ENCODE peak calls at places on chromosomes 16 and 17, in five cellular contexts. W, J, U, O and G are unnamed samples. For H3K27me3, the result is how much of the 10 kb centered on the place peaks cover.

GRCh38 chr16:16982614-16983013 is 488.1 kb downstream of the XYLT1 start:
- DNase-seq in W (no peak), O (no peak), U (no peak), J (no peak), G (no peak)

GRCh38 chr17:63967953-63968352 is 4.8 kb downstream of the SCN4A start:
- DNase-seq in J (no peak), O (no peak), U (no peak), W (no peak), G (no peak)

GRCh38 chr17:9021158-9021984 is at the start of gene NTN1:
- DNase-seq in W (peak), U (no peak), J (peak), O (peak), G (no peak)

GRCh38 chr17:80742091-80742490 is 197.5 kb downstream of the RPTOR start:
- DNase-seq in J (no peak), U (no peak), W (no peak), O (no peak), G (no peak)

GRCh38 chr16:64012166-64012565 is 1109.7 kb downstream of the CDH11 start:
- DNase-seq in U (no peak), W (no peak), J (no peak), O (no peak), G (no peak)

GRCh38 chr17:61519754-61520440 is 67.7 kb downstream of the TBX4 start:
- DNase-seq in J (no peak), W (no peak), U (no peak), O (no peak), G (no peak)

GRCh38 chr17:10033982-10034381 is 128.9 kb upstream of the RCVRN start:
- DNase-seq in J (no peak), U (no peak), W (no peak), O (no peak), G (no peak)

GRCh38 chr16:11004351-11004750 is 60.0 kb downstream of the CLEC16A start:
- DNase-seq in W (no peak), O (no peak), J (no peak), U (no peak), G (no peak)

GRCh38 chr17:45835481-45835880 is 9.2 kb upstream of the SPPL2C start:
- DNase-seq in U (no peak), W (no peak), O (no peak), J (no peak), G (no peak)
- H3K27me3 ChIP-seq in U (under half), W (under half), O (half or more), J (under half), G (under half)

GRCh38 chr17:66949501-66949900 is 15.0 kb upstream of the CACNG4 start:
- DNase-seq in O (no peak), J (no peak), U (no peak), W (no peak), G (no peak)
- H3K27me3 ChIP-seq in O (under half), J (under half), U (under half), W (under half), G (under half)

GRCh38 chr17:4743898-4744297 is 4.2 kb upstream of the CXCL16 start:
- DNase-seq in O (no peak), W (no peak), J (no peak), U (no peak), G (no peak)

GRCh38 chr17:4742133-4742532 is 2.4 kb upstream of the CXCL16 start:
- DNase-seq in J (no peak), W (no peak), U (no peak), O (no peak), G (no peak)

GRCh38 chr17:4742629-4743028 is 2.9 kb upstream of the CXCL16 start:
- DNase-seq in J (peak), W (no peak), O (no peak), U (no peak), G (no peak)

GRCh38 chr17:4741544-4741943 is 1.8 kb upstream of the CXCL16 start:
- DNase-seq in W (no peak), U (no peak), O (no peak), J (no peak), G (no peak)

GRCh38 chr17:4743216-4743615 is 3.5 kb upstream of the CXCL16 start:
- DNase-seq in U (no peak), O (no peak), W (no peak), J (no peak), G (no peak)
- H3K27me3 ChIP-seq in U (half or more), O (under half), W (under half), J (under half), G (under half)

GRCh38 chr17:4590981-4591453 is 6.7 kb downstream of the SMTNL2 start:
- DNase-seq in U (no peak), O (no peak), W (no peak), J (no peak), G (no peak)
- H3K27me3 ChIP-seq in U (under half), O (under half), W (under half), J (under half), G (under half)

GRCh38 chr17:66971249-66971648 is 6.7 kb downstream of the CACNG4 start:
- DNase-seq in W (no peak), O (no peak), J (no peak), U (no peak), G (no peak)

GRCh38 chr17:66970797-66971196 is 6.3 kb downstream of the CACNG4 start:
- DNase-seq in J (no peak), O (no peak), W (no peak), U (no peak), G (no peak)

GRCh38 chr17:66968916-66969315 is 4.4 kb downstream of the CACNG4 start:
- DNase-seq in U (no peak), W (no peak), O (no peak), J (no peak), G (no peak)

GRCh38 chr17:66970140-66970539 is 5.6 kb downstream of the CACNG4 start:
- DNase-seq in U (no peak), J (no peak), O (no peak), W (no peak), G (no peak)

GRCh38 chr17:66971730-66972441 is 7.4 kb downstream of the CACNG4 start:
- DNase-seq in O (no peak), J (no peak), W (no peak), U (no peak), G (no peak)
- H3K27me3 ChIP-seq in O (half or more), J (under half), W (under half), U (half or more), G (under half)